ENCODE peak calls at places on chromosome 15, in nine cellular contexts. Q is PC-3, Y is neural progenitor cell, V is MM.1S, B is GM23338, P is hepatocyte, U is OCI-LY7, M is GM23248, T is SK-N-SH. A is an unnamed sample.

GRCh38 chr15:69328739-69329138 is 30.0 kb downstream of the PAQR5 start:
- DNase-seq in Q (peak; percentile 74), Y (no peak), V (no peak), B (no peak), P (peak; percentile 73), U (no peak), M (no peak), T (no peak), A (no peak)

GRCh38 chr15:77138167-77138522 is 67.2 kb upstream of the TSPAN3 start:
- DNase-seq in Q (peak; percentile 41), Y (no peak), V (no peak), B (no peak), P (no peak), U (no peak), M (peak; percentile 25), T (no peak), A (no peak)

GRCh38 chr15:89998923-89999675 is 2.0 kb upstream of the ZNF710 start:
- DNase-seq in Q (no peak), Y (no peak), V (no peak), B (no peak), P (no peak), U (no peak), M (no peak), T (no peak), A (no peak)

GRCh38 chr15:52609593-52609992 is 40.8 kb upstream of the ARPP19 start:
- DNase-seq in Q (no peak), Y (no peak), V (no peak), B (no peak), P (no peak), U (no peak), M (no peak), T (no peak), A (no peak)

GRCh38 chr15:77838061-77838460 is 205.3 kb upstream of the LINGO1 start:
- DNase-seq in Q (peak; percentile 33), Y (no peak), V (no peak), B (no peak), P (no peak), U (no peak), M (no peak), T (no peak), A (no peak)

GRCh38 chr15:34374816-34375215 is 7.8 kb upstream of the LPCAT4 start:
- DNase-seq in Q (peak; percentile 30), Y (no peak), V (no peak), B (no peak), P (no peak), U (no peak), M (no peak), T (no peak), A (no peak)

GRCh38 chr15:88913017-88913849 is at the start of gene MFGE8:
- DNase-seq in Q (peak; percentile 52), Y (peak; percentile 94), V (peak; percentile 66), B (peak; percentile 97), P (peak; percentile 90), U (peak; percentile 74), M (peak; percentile 88), T (peak; percentile 93), A (no peak)

GRCh38 chr15:73983211-73983727 is 8.8 kb downstream of the STOML1 start:
- DNase-seq in Q (peak; percentile 92), Y (no peak), V (no peak), B (no peak), P (peak; percentile 70), U (no peak), M (peak; percentile 94), T (peak; percentile 49), A (peak; percentile 24)

GRCh38 chr15:42911058-42911592 is 9.5 kb downstream of the TTBK2 start:
- DNase-seq in Q (no peak), Y (no peak), V (no peak), B (no peak), P (no peak), U (no peak), M (peak; percentile 58), T (no peak), A (no peak)

DNA sequence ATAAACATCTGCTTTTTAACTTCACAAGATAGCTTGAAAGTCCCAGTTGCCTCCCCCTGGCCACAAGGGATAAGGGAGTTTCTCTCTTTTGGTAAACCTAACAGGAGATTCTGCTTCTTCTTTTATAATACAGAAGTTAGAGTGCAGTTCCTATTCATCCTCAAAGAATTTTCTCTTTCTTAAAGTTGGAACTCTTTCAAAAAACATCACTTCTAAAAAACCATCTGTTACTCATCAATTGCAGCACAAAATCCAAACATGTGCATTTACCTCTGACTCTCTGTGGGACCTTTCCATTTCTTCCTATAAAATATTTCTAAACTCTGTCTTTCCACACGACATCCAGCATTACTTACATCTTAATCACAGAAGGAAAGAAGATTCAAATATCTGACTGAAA is 5.1 kb downstream of the DPH6 start:
- DNase-seq in Q (peak; percentile 20), Y (no peak), V (no peak), B (no peak), P (no peak), U (no peak), M (peak; percentile 85), T (no peak), A (no peak)
- TF ChIP-seq EZH2phosphoT487 in Q (no peak), Y (no peak), V (no peak), B (no peak), P (no peak), U (no peak), M (no peak), T (no peak), A (no peak)

DNA sequence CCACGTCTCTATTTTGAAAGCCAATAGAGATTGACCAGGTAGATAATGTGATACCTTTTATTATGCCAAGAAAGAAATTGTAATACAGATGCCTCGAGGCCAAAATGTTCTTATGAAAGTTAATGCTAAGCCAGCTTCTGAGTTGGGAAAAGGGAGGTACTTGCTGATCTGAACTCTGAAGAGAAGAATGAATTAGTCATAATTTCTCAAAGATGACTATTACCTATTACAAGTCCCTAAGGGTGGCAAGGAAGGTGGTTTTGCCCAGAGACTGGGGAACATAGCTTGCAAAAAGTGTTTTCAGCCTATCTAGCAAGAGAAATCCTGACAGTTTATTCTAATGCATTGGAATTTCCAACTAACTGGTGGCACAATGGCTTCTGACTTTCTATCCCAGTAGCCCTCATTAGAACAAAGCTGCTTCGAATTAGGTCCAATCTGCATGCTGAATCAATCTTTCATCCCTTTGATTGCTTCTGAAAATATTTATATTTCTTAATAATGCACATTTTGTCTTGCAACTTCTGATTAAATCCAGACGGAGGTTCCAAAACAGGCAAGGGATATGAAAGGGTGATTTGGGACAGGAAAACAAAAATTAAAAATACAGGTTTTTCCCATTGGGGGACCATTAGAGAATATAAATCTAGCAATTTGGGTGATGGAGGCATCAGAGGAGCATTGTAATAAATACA is 17.7 kb upstream of the NR2F2 start:
- DNase-seq in Q (peak; percentile 87), Y (no peak), V (no peak), B (no peak), P (no peak), U (no peak), M (peak; percentile 79), T (no peak), A (no peak)
- TF ChIP-seq EZH2phosphoT487 in Q (no peak), Y (no peak), V (no peak), B (no peak), P (no peak), U (no peak), M (no peak), T (no peak), A (no peak)

GRCh38 chr15:41512512-41513281 is 930 bp downstream of the LTK start:
- DNase-seq in Q (no peak), Y (peak; percentile 28), V (no peak), B (peak; percentile 48), P (no peak), U (no peak), M (peak; percentile 56), T (peak; percentile 75), A (no peak)

GRCh38 chr15:41513282-41514227 is at the start of gene LTK:
- DNase-seq in Q (no peak), Y (peak; percentile 77), V (no peak), B (peak; percentile 78), P (peak; percentile 69), U (no peak), M (peak; percentile 22), T (peak; percentile 75), A (peak; percentile 65)

GRCh38 chr15:41510728-41511127 is 2.9 kb downstream of the LTK start:
- DNase-seq in Q (no peak), Y (peak; percentile 40), V (no peak), B (no peak), P (no peak), U (no peak), M (no peak), T (no peak), A (no peak)

GRCh38 chr15:41512078-41512394 is 1.6 kb downstream of the LTK start:
- DNase-seq in Q (no peak), Y (no peak), V (no peak), B (peak; percentile 35), P (no peak), U (no peak), M (no peak), T (no peak), A (no peak)

DNA sequence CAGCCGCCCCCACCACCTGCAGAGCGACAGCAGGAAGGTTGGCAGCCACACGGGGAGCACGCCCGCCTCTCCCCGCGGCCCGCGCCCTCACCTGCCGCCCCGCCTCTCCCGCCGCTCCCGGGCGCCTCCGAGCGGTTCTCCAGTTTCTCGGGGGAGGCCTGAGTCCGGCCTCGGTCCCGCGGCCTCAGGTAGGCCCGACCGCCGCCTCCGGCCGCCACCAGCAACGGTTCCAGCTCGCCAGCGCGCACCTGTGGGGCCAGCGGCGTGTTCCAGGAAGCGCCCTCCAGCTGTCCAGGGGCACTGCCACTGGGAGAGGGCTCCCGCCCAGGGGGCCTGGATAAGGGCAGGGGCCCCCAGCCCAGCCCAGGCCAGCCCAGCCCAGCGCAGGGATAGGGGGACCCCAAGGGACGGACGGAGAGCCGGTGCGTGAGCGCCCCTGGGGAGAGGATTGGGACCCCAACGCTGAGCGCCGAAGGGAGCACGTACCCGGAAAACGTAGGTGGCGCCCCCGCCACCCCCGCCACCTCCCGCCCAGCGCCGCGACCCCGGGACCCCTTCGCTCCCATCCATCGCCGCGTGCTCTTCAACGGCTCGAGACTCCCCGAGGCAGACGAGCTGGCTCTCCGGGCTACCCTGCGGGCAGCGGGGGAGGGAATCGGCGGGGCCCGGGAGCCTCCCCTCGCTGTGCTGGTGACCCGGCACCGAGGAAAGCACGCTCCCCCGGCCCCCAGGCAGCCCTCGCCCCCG is 2.1 kb downstream of the LTK start:
- DNase-seq in Q (no peak), Y (peak; percentile 65), V (no peak), B (peak; percentile 67), P (peak; percentile 55), U (no peak), M (no peak), T (no peak), A (no peak)
- TF ChIP-seq EZH2phosphoT487 in Q (no peak), Y (peak; percentile 95), V (no peak), B (no peak), P (peak; percentile 63), U (no peak), M (no peak), T (no peak), A (no peak)

DNA sequence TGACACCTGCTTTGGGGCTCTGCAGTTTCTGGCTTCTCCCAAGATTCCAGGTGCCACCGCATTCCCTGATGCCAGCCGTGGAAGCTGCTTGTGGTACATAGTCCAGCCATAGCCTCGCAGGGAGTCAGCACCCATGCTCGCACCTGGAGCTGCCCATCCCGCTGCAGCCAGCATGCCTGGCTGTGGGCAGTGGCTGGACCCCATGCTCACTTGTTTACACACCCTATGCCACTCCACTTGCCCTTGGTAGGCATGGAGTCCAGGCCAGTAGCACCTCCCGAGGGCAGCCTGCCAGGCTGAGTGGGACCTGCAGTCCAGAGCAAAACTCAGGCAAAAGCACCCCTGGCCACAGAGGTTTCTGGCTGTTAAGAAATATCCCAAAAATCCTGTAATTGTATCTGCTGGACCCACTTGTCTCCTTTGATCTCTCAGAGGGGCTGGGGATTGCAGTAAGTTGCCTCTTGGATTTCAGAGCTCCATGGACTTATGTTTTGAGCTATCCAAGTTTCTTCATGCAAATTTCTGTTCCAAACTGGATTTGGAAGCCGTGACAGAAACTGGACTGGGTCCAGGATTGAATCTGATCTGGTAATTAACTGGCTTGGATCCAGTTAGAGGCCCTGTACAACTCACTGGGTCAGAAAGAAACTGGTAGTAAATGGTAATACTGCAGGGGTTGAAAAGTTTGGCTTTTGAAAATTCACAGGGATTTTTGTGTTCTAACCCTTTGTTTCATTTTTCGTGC is 149.3 kb downstream of the FMN1 start:
- DNase-seq in Q (no peak), Y (no peak), V (no peak), B (no peak), P (no peak), U (no peak), M (no peak), T (no peak), A (no peak)
- TF ChIP-seq EZH2phosphoT487 in Q (no peak), Y (no peak), V (no peak), B (no peak), P (no peak), U (no peak), M (no peak), T (no peak), A (no peak)